ENCODE peak calls at places on chromosome 19, in ten cellular contexts. One of them, this sample, is unnamed.

GRCh38 chr19:52336117-52336811 is at the start of gene ZNF610:
- DNase-seq in cardiac muscle cell: peak
- DNase-seq in IMR-90: peak
- DNase-seq in brain microvascular endothelial cell: peak
- DNase-seq in breast epithelium: peak
- DNase-seq in WTC11: peak
- DNase-seq in heart left ventricle: peak
- DNase-seq in thyroid gland: peak
- DNase-seq in AG09319: peak
- DNase-seq in MCF 10A: no peak
- DNase-seq in this sample: peak

GRCh38 chr19:35495107-35496064 is 5.1 kb upstream of the KRTDAP start:
- DNase-seq in AG09319: peak
- DNase-seq in thyroid gland: peak
- DNase-seq in MCF 10A: peak
- DNase-seq in WTC11: peak
- DNase-seq in breast epithelium: peak
- DNase-seq in brain microvascular endothelial cell: peak
- DNase-seq in cardiac muscle cell: peak
- DNase-seq in IMR-90: peak
- DNase-seq in heart left ventricle: peak
- DNase-seq in this sample: peak

GRCh38 chr19:30212574-30212973 is 159.6 kb upstream of the ZNF536 start:
- DNase-seq in breast epithelium: no peak
- DNase-seq in WTC11: no peak
- DNase-seq in AG09319: no peak
- DNase-seq in IMR-90: no peak
- DNase-seq in thyroid gland: no peak
- DNase-seq in MCF 10A: no peak
- DNase-seq in cardiac muscle cell: no peak
- DNase-seq in brain microvascular endothelial cell: no peak
- DNase-seq in heart left ventricle: no peak
- DNase-seq in this sample: no peak

GRCh38 chr19:13461536-13461935 is 44.7 kb downstream of the CACNA1A start:
- DNase-seq in brain microvascular endothelial cell: no peak
- DNase-seq in WTC11: peak
- DNase-seq in AG09319: no peak
- DNase-seq in cardiac muscle cell: no peak
- DNase-seq in IMR-90: no peak
- DNase-seq in heart left ventricle: no peak
- DNase-seq in MCF 10A: no peak
- DNase-seq in breast epithelium: no peak
- DNase-seq in thyroid gland: no peak
- DNase-seq in this sample: no peak

GRCh38 chr19:52492201-52492960 is 35.1 kb upstream of the ZNF808 start:
- DNase-seq in AG09319: no peak
- DNase-seq in thyroid gland: peak
- DNase-seq in breast epithelium: no peak
- DNase-seq in cardiac muscle cell: no peak
- DNase-seq in WTC11: peak
- DNase-seq in MCF 10A: no peak
- DNase-seq in heart left ventricle: no peak
- DNase-seq in brain microvascular endothelial cell: no peak
- DNase-seq in IMR-90: no peak
- DNase-seq in this sample: peak

GRCh38 chr19:14450168-14450874 is 17.2 kb downstream of the PKN1 start:
- DNase-seq in AG09319: no peak
- DNase-seq in MCF 10A: peak
- DNase-seq in cardiac muscle cell: no peak
- DNase-seq in WTC11: peak
- DNase-seq in brain microvascular endothelial cell: peak
- DNase-seq in thyroid gland: peak
- DNase-seq in heart left ventricle: no peak
- DNase-seq in IMR-90: no peak
- DNase-seq in breast epithelium: no peak
- DNase-seq in this sample: no peak

GRCh38 chr19:49664171-49665070 is 1.2 kb downstream of the IRF3 start:
- DNase-seq in AG09319: no peak
- DNase-seq in WTC11: peak
- DNase-seq in brain microvascular endothelial cell: peak
- DNase-seq in heart left ventricle: peak
- DNase-seq in MCF 10A: peak
- DNase-seq in cardiac muscle cell: peak
- DNase-seq in thyroid gland: peak
- DNase-seq in IMR-90: peak
- DNase-seq in breast epithelium: peak
- DNase-seq in this sample: peak

GRCh38 chr19:40234429-40235237 is 8.1 kb upstream of the CCNP start:
- DNase-seq in thyroid gland: no peak
- DNase-seq in IMR-90: no peak
- DNase-seq in heart left ventricle: peak
- DNase-seq in cardiac muscle cell: no peak
- DNase-seq in breast epithelium: no peak
- DNase-seq in MCF 10A: no peak
- DNase-seq in WTC11: no peak
- DNase-seq in brain microvascular endothelial cell: no peak
- DNase-seq in AG09319: no peak
- DNase-seq in this sample: no peak

GRCh38 chr19:55563261-55563690 is 17.4 kb downstream of the ZNF579 start:
- DNase-seq in IMR-90: no peak
- DNase-seq in MCF 10A: no peak
- DNase-seq in WTC11: no peak
- DNase-seq in brain microvascular endothelial cell: no peak
- DNase-seq in breast epithelium: no peak
- DNase-seq in cardiac muscle cell: peak
- DNase-seq in AG09319: no peak
- DNase-seq in thyroid gland: no peak
- DNase-seq in heart left ventricle: peak
- DNase-seq in this sample: no peak

GRCh38 chr19:10567696-10568443 is 909 bp downstream of the CDKN2D start:
- DNase-seq in heart left ventricle: no peak
- DNase-seq in brain microvascular endothelial cell: no peak
- DNase-seq in AG09319: no peak
- DNase-seq in IMR-90: no peak
- DNase-seq in MCF 10A: no peak
- DNase-seq in WTC11: no peak
- DNase-seq in breast epithelium: no peak
- DNase-seq in thyroid gland: no peak
- DNase-seq in cardiac muscle cell: no peak
- DNase-seq in this sample: no peak

GRCh38 chr19:10566658-10567410 is 1.0 kb upstream of the KRI1 start:
- DNase-seq in brain microvascular endothelial cell: no peak
- DNase-seq in WTC11: no peak
- DNase-seq in AG09319: no peak
- DNase-seq in breast epithelium: no peak
- DNase-seq in MCF 10A: no peak
- DNase-seq in heart left ventricle: no peak
- DNase-seq in thyroid gland: no peak
- DNase-seq in IMR-90: no peak
- DNase-seq in cardiac muscle cell: no peak
- DNase-seq in this sample: no peak

GRCh38 chr19:10566408-10566657 is 523 bp upstream of the KRI1 start:
- DNase-seq in heart left ventricle: no peak
- DNase-seq in AG09319: no peak
- DNase-seq in thyroid gland: no peak
- DNase-seq in MCF 10A: no peak
- DNase-seq in WTC11: no peak
- DNase-seq in IMR-90: no peak
- DNase-seq in brain microvascular endothelial cell: no peak
- DNase-seq in breast epithelium: no peak
- DNase-seq in cardiac muscle cell: no peak
- DNase-seq in this sample: no peak

GRCh38 chr19:10565028-10565566 is 713 bp downstream of the KRI1 start:
- DNase-seq in brain microvascular endothelial cell: peak
- DNase-seq in IMR-90: peak
- DNase-seq in cardiac muscle cell: peak
- DNase-seq in AG09319: no peak
- DNase-seq in MCF 10A: peak
- DNase-seq in WTC11: peak
- DNase-seq in breast epithelium: peak
- DNase-seq in thyroid gland: peak
- DNase-seq in heart left ventricle: no peak
- DNase-seq in this sample: peak

DNA sequence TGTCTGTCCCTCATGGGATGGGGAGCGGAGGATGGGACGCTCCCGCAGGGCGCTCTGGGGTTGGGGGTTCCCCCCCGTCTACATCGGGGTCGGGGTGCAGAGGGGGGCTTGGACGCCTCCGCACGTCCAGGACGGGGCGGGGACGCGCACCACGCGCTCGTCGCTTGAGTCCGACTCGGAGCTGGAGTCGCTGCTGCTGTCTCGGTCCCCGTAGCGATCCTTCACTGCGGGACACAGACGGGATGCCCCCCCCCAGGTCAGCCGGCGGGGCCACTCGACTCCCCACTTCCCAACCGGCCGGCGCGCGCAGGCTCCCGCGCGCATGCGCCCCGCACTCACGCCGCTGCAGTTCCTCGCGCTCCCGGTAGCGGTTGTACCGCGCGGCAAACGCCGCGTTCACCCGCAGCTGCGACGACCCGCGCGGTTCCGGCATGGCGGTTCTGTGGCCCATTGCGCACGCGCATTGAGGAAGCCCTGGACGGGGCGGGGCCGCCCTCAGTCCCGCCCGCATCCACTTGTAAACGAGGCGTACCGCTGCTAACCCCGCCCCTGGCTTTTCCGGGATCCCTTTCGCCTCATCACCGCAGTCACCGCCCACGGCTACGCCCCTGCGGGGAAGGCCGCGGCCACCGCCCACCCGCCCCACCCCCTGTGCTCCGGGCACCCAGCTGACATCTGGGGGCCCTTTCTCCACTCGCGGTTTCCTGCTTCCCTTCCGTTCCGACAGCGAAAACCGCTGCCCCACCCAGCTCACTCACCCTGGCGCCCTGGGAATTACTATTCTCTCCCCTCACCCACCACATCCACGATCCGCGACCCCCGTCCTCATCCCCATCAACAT is at the start of gene KRI1:
- DNase-seq in WTC11: peak
- DNase-seq in AG09319: peak
- DNase-seq in IMR-90: peak
- DNase-seq in breast epithelium: peak
- DNase-seq in thyroid gland: peak
- DNase-seq in cardiac muscle cell: peak
- DNase-seq in brain microvascular endothelial cell: peak
- DNase-seq in heart left ventricle: peak
- DNase-seq in MCF 10A: peak
- DNase-seq in this sample: peak
- TF ChIP-seq CTCF in WTC11: no peak
- TF ChIP-seq CTCF in AG09319: no peak
- TF ChIP-seq CTCF in IMR-90: peak
- TF ChIP-seq CTCF in breast epithelium: peak
- TF ChIP-seq CTCF in thyroid gland: no peak
- TF ChIP-seq CTCF in cardiac muscle cell: peak
- TF ChIP-seq CTCF in brain microvascular endothelial cell: no peak
- TF ChIP-seq CTCF in heart left ventricle: peak
- TF ChIP-seq CTCF in MCF 10A: no peak
- TF ChIP-seq CTCF in this sample: peak

DNA sequence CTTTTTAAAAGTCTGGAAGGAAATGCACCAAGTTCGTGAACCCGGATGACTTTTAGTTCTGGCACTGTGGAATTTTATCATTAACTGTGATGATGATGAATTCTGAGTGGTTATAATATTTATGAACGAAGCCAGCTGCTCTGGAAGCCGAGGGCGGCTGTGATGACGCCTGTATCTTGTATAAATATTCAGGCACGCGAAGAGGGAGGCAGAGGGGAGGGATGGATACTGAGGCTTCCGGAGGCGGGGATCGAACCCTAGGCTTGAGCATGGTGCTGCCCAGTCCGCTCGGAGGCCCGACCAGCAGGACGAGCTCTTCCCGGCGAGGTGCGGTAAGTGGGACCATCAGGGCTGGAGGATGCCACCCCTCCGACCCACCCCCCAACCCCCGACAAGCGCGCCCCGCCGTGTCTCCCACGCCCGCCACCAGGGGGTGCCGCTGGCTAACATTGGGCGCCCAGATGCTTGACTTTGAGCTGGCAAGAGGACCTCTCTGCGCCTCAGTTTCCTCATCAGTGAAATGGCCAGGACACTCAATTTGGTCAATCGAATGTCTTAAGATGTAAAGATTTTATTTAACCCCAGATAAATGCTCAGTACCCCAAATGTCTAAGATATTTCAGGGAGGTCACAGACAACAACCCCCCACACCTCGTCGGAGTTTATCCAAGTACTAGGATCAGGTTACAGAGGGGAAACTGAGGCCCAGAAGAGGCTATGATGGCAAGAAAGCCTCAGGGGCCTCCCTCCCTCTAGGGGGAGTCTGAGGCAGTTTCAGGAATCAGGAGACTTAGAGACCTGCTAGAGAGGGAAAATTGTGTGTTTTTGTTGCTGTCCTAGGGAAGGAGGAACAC is 4.5 kb upstream of the RAB3A start:
- DNase-seq in IMR-90: peak
- DNase-seq in cardiac muscle cell: peak
- DNase-seq in heart left ventricle: peak
- DNase-seq in AG09319: peak
- DNase-seq in brain microvascular endothelial cell: peak
- DNase-seq in breast epithelium: no peak
- DNase-seq in WTC11: peak
- DNase-seq in thyroid gland: peak
- DNase-seq in MCF 10A: peak
- DNase-seq in this sample: no peak
- TF ChIP-seq CTCF in IMR-90: peak
- TF ChIP-seq CTCF in cardiac muscle cell: peak
- TF ChIP-seq CTCF in heart left ventricle: peak
- TF ChIP-seq CTCF in AG09319: peak
- TF ChIP-seq CTCF in brain microvascular endothelial cell: peak
- TF ChIP-seq CTCF in breast epithelium: peak
- TF ChIP-seq CTCF in WTC11: peak
- TF ChIP-seq CTCF in thyroid gland: peak
- TF ChIP-seq CTCF in MCF 10A: peak
- TF ChIP-seq CTCF in this sample: peak

GRCh38 chr19:4506449-4507149 is 11.7 kb downstream of the PLIN4 start:
- DNase-seq in heart left ventricle: no peak
- DNase-seq in WTC11: no peak
- DNase-seq in IMR-90: peak
- DNase-seq in AG09319: no peak
- DNase-seq in MCF 10A: peak
- DNase-seq in breast epithelium: no peak
- DNase-seq in cardiac muscle cell: peak
- DNase-seq in thyroid gland: no peak
- DNase-seq in brain microvascular endothelial cell: peak
- DNase-seq in this sample: no peak
- TF ChIP-seq CTCF in heart left ventricle: no peak
- TF ChIP-seq CTCF in WTC11: no peak
- TF ChIP-seq CTCF in IMR-90: no peak
- TF ChIP-seq CTCF in AG09319: no peak
- TF ChIP-seq CTCF in MCF 10A: no peak
- TF ChIP-seq CTCF in breast epithelium: no peak
- TF ChIP-seq CTCF in cardiac muscle cell: no peak
- TF ChIP-seq CTCF in thyroid gland: no peak
- TF ChIP-seq CTCF in brain microvascular endothelial cell: peak
- TF ChIP-seq CTCF in this sample: no peak

GRCh38 chr19:10279737-10280442 is 6.9 kb upstream of the ICAM4 start:
- DNase-seq in cardiac muscle cell: no peak
- DNase-seq in heart left ventricle: no peak
- DNase-seq in WTC11: no peak
- DNase-seq in MCF 10A: no peak
- DNase-seq in brain microvascular endothelial cell: no peak
- DNase-seq in breast epithelium: no peak
- DNase-seq in thyroid gland: no peak
- DNase-seq in AG09319: no peak
- DNase-seq in IMR-90: no peak
- DNase-seq in this sample: no peak
- TF ChIP-seq CTCF in cardiac muscle cell: no peak
- TF ChIP-seq CTCF in heart left ventricle: no peak
- TF ChIP-seq CTCF in WTC11: no peak
- TF ChIP-seq CTCF in MCF 10A: no peak
- TF ChIP-seq CTCF in brain microvascular endothelial cell: no peak
- TF ChIP-seq CTCF in breast epithelium: no peak
- TF ChIP-seq CTCF in thyroid gland: no peak
- TF ChIP-seq CTCF in AG09319: no peak
- TF ChIP-seq CTCF in IMR-90: no peak
- TF ChIP-seq CTCF in this sample: no peak

GRCh38 chr19:41957838-41958366 is 1.2 kb downstream of the RABAC1 start:
- DNase-seq in thyroid gland: peak
- DNase-seq in breast epithelium: peak
- DNase-seq in AG09319: peak
- DNase-seq in IMR-90: peak
- DNase-seq in MCF 10A: peak
- DNase-seq in WTC11: peak
- DNase-seq in cardiac muscle cell: peak
- DNase-seq in brain microvascular endothelial cell: peak
- DNase-seq in heart left ventricle: peak
- DNase-seq in this sample: peak
- TF ChIP-seq CTCF in thyroid gland: peak
- TF ChIP-seq CTCF in breast epithelium: peak
- TF ChIP-seq CTCF in AG09319: peak
- TF ChIP-seq CTCF in IMR-90: peak
- TF ChIP-seq CTCF in MCF 10A: peak
- TF ChIP-seq CTCF in WTC11: peak
- TF ChIP-seq CTCF in cardiac muscle cell: peak
- TF ChIP-seq CTCF in brain microvascular endothelial cell: peak
- TF ChIP-seq CTCF in heart left ventricle: peak
- TF ChIP-seq CTCF in this sample: peak